ENCODE peak calls at places on chromosomes 2 and 18, in five cellular contexts. P is H1, X is A549, T is K562, F is HepG2. R is an unnamed sample.

GRCh38 chr2:23824777-23825212 is 102.1 kb downstream of the ATAD2B start:
- DNase-seq in P (no peak), X (peak), T (peak), F (peak), R (peak)

GRCh38 chr18:49749563-49749962 is 63.8 kb downstream of the ACAA2 start:
- DNase-seq in P (no peak), X (no peak), T (no peak), F (no peak), R (no peak)

GRCh38 chr2:29014331-29014730 is 33.2 kb downstream of the TOGARAM2 start:
- DNase-seq in P (no peak), X (no peak), T (no peak), F (no peak), R (no peak)

GRCh38 chr2:6784299-6784698 is 81.4 kb downstream of the CMPK2 start:
- DNase-seq in P (no peak), X (no peak), T (no peak), F (no peak), R (no peak)

GRCh38 chr2:113757059-113757657 is 716 bp upstream of the SLC35F5 start:
- DNase-seq in P (no peak), X (peak), T (no peak), F (peak), R (no peak)

GRCh38 chr2:233006648-233007047 is 6.4 kb downstream of the NGEF start:
- DNase-seq in P (no peak), X (no peak), T (no peak), F (no peak), R (no peak)

GRCh38 chr2:179932786-179933185 is 71.4 kb upstream of the ZNF385B start:
- DNase-seq in P (no peak), X (no peak), T (no peak), F (no peak), R (no peak)

GRCh38 chr2:42133771-42134195 is 35.4 kb upstream of the EML4 start:
- DNase-seq in P (no peak), X (no peak), T (no peak), F (no peak), R (no peak)

GRCh38 chr2:188399159-188399558 is 107.5 kb downstream of the GULP1 start:
- DNase-seq in P (no peak), X (no peak), T (no peak), F (no peak), R (no peak)

GRCh38 chr18:79439201-79440023 is 43.7 kb downstream of the NFATC1 start:
- DNase-seq in P (no peak), X (no peak), T (peak), F (no peak), R (no peak)

GRCh38 chr2:179460530-179460929 is 195.9 kb upstream of the SESTD1 start:
- DNase-seq in P (no peak), X (no peak), T (no peak), F (peak), R (peak)

GRCh38 chr2:161239416-161240109 is 68.7 kb upstream of the PSMD14 start:
- DNase-seq in P (no peak), X (no peak), T (no peak), F (no peak), R (no peak)

GRCh38 chr2:23414876-23415275 is 29.9 kb downstream of the KLHL29 start:
- DNase-seq in P (no peak), X (no peak), T (peak), F (peak), R (no peak)

GRCh38 chr18:4636957-4637356 is 181.8 kb upstream of the DLGAP1 start:
- DNase-seq in P (no peak), X (no peak), T (no peak), F (no peak), R (no peak)

GRCh38 chr2:239457586-239458445 is 57.0 kb upstream of the HDAC4 start:
- DNase-seq in P (no peak), X (no peak), T (no peak), F (no peak), R (no peak)

GRCh38 chr2:180291552-180292421 is 284.7 kb upstream of the CWC22 start:
- DNase-seq in P (no peak), X (peak), T (no peak), F (no peak), R (no peak)

GRCh38 chr2:9006368-9006767 is 2.9 kb upstream of the MBOAT2 start:
- DNase-seq in P (no peak), X (no peak), T (no peak), F (no peak), R (no peak)

GRCh38 chr2:75828826-75829225 is 118.1 kb upstream of the GCFC2 start:
- DNase-seq in P (no peak), X (no peak), T (no peak), F (no peak), R (no peak)

GRCh38 chr2:235614900-235615712 is 121.3 kb downstream of the AGAP1 start:
- DNase-seq in P (no peak), X (no peak), T (no peak), F (peak), R (peak)

GRCh38 chr18:58361212-58361611 is 267.7 kb downstream of the ALPK2 start:
- DNase-seq in P (no peak), X (no peak), T (no peak), F (no peak), R (no peak)

GRCh38 chr2:14451312-14451711 is 181.2 kb upstream of the LRATD1 start:
- DNase-seq in P (no peak), X (no peak), T (no peak), F (no peak), R (no peak)

GRCh38 chr18:23458830-23459529 is 5.9 kb downstream of the RIOK3 start:
- DNase-seq in P (no peak), X (no peak), T (no peak), F (no peak), R (peak)

GRCh38 chr18:49645836-49646235 is 84.0 kb downstream of the LIPG start:
- DNase-seq in P (no peak), X (no peak), T (no peak), F (no peak), R (no peak)

GRCh38 chr2:132448771-132449170 is 32.2 kb downstream of the GPR39 start:
- DNase-seq in P (no peak), X (no peak), T (no peak), F (no peak), R (peak)

GRCh38 chr2:163155925-163156324 is 317.4 kb upstream of the KCNH7 start:
- DNase-seq in P (no peak), X (no peak), T (no peak), F (no peak), R (no peak)

GRCh38 chr2:205681836-205682238 is 464 bp upstream of the NRP2 start:
- DNase-seq in P (no peak), X (no peak), T (no peak), F (no peak), R (peak)

GRCh38 chr2:86064006-86064405 is 41.7 kb downstream of the POLR1A start:
- DNase-seq in P (no peak), X (no peak), T (no peak), F (no peak), R (no peak)

GRCh38 chr2:182973441-182974352 is 64.6 kb downstream of the NCKAP1 start:
- DNase-seq in P (no peak), X (no peak), T (no peak), F (peak), R (no peak)

GRCh38 chr18:48139427-48140347 is 209.2 kb upstream of the SMAD2 start:
- DNase-seq in P (no peak), X (no peak), T (no peak), F (no peak), R (no peak)

GRCh38 chr2:168194784-168195522 is 52.4 kb downstream of the STK39 start:
- DNase-seq in P (no peak), X (no peak), T (no peak), F (no peak), R (no peak)

GRCh38 chr2:109266511-109266910 is 137.5 kb downstream of the SH3RF3 start:
- DNase-seq in P (no peak), X (no peak), T (no peak), F (no peak), R (no peak)

GRCh38 chr18:29608982-29609381 is 1432.1 kb upstream of the CDH2 start:
- DNase-seq in P (no peak), X (no peak), T (no peak), F (no peak), R (no peak)
- H3K4me3 ChIP-seq in P (no peak), X (no peak), T (no peak), F (no peak), R (no peak)

GRCh38 chr18:9712606-9713005 is 4.5 kb downstream of the RAB31 start:
- DNase-seq in P (no peak), X (no peak), T (no peak), F (no peak), R (no peak)
- TF ChIP-seq CTCF in P (no peak), X (no peak), T (no peak), F (no peak), R (no peak)

GRCh38 chr18:13405305-13406038 is 186.9 kb downstream of the LDLRAD4 start:
- DNase-seq in P (no peak), X (no peak), T (no peak), F (no peak), R (no peak)
- TF ChIP-seq JUN in P (no peak), X (no peak), T (no peak), F (no peak), R (no peak)

GRCh38 chr2:52563144-52563543 is 1204.5 kb upstream of the CHAC2 start:
- DNase-seq in P (no peak), X (no peak), T (no peak), F (no peak), R (no peak)
- H3K4me3 ChIP-seq in P (no peak), X (no peak), T (no peak), F (no peak), R (no peak)

R was measured in endothelial cell of umbilical vein.